ENCODE peak calls at places on chromosomes 7 and 10, in four cellular contexts. J, X, F and L are unnamed samples.

GRCh38 chr10:47326306-47326926 is 4.2 kb downstream of the GDF2 start:
- DNase-seq in J (no peak), F (no peak), X (no peak), L (no peak)

GRCh38 chr7:104272767-104273384 is 55.5 kb upstream of the LHFPL3 start:
- DNase-seq in F (peak), J (peak), X (peak), L (peak)

GRCh38 chr7:152462995-152463713 is 27.4 kb upstream of the KMT2C start:
- DNase-seq in X (no peak), J (peak), F (peak), L (peak)

GRCh38 chr7:142445019-142445686 is 187.3 kb upstream of the PRSS58 start:
- DNase-seq in F (peak), X (peak), J (no peak), L (no peak)

GRCh38 chr7:29044529-29044928 is 86.4 kb upstream of the TRIL start:
- DNase-seq in F (no peak), J (peak), X (no peak), L (no peak)

GRCh38 chr10:131822694-131823245 is 78.0 kb upstream of the PPP2R2D start:
- DNase-seq in F (no peak), J (no peak), X (no peak), L (no peak)

GRCh38 chr7:28395404-28395803 is 16.9 kb upstream of the CREB5 start:
- DNase-seq in F (no peak), X (no peak), J (no peak), L (peak)

GRCh38 chr10:62831346-62831745 is 15.2 kb upstream of the EGR2 start:
- DNase-seq in J (peak), F (no peak), X (no peak), L (no peak)

GRCh38 chr10:60714242-60714641 is 64.0 kb upstream of the CDK1 start:
- DNase-seq in F (no peak), X (no peak), J (no peak), L (no peak)

GRCh38 chr10:98416589-98416988 is 1.6 kb upstream of the PYROXD2 start:
- DNase-seq in J (no peak), X (no peak), F (no peak), L (no peak)

GRCh38 chr7:8362723-8363369 is 70.6 kb upstream of the NXPH1 start:
- DNase-seq in J (no peak), X (peak), F (no peak), L (no peak)

GRCh38 chr10:131585761-131586160 is 274.2 kb upstream of the TCERG1L start:
- DNase-seq in J (no peak), F (no peak), X (no peak), L (no peak)

GRCh38 chr10:21519981-21520436 is 5.5 kb downstream of the SKIDA1 start:
- DNase-seq in J (peak), F (no peak), X (no peak), L (peak)

GRCh38 chr10:63553473-63553872 is 32.3 kb downstream of the REEP3 start:
- DNase-seq in J (peak), F (no peak), X (no peak), L (no peak)

GRCh38 chr7:17680943-17681351 is 259.3 kb downstream of the SNX13 start:
- DNase-seq in X (peak), J (peak), F (peak), L (peak)

GRCh38 chr7:122965306-122965705 is 30.2 kb downstream of the TAS2R16 start:
- DNase-seq in X (no peak), F (no peak), J (no peak), L (no peak)

GRCh38 chr7:121081327-121081936 is 92.9 kb downstream of the CPED1 start:
- DNase-seq in F (peak), X (peak), J (peak), L (peak)

GRCh38 chr7:127390817-127391590 is 1.5 kb downstream of the ZNF800 start:
- DNase-seq in J (no peak), F (no peak), X (no peak), L (no peak)

GRCh38 chr10:17201165-17202013 is at the start of gene TRDMT1:
- DNase-seq in X (peak), J (peak), F (peak), L (peak)
- TF ChIP-seq CTCF in X (no peak), J (no peak), F (no peak), L (no peak)

GRCh38 chr7:106766551-106766950 is 98.5 kb upstream of the PIK3CG start:
- DNase-seq in F (no peak), X (no peak), J (no peak), L (no peak)

GRCh38 chr7:106767498-106768323 is 97.4 kb upstream of the PIK3CG start:
- DNase-seq in X (no peak), J (peak), F (no peak), L (no peak)

GRCh38 chr7:106767073-106767472 is 98.0 kb upstream of the PIK3CG start:
- DNase-seq in F (no peak), X (peak), J (no peak), L (no peak)

GRCh38 chr7:106770191-106770590 is 94.9 kb upstream of the PIK3CG start:
- DNase-seq in J (peak), X (no peak), F (no peak), L (peak)

GRCh38 chr7:106768324-106768751 is 96.7 kb upstream of the PIK3CG start:
- DNase-seq in J (peak), X (no peak), F (no peak), L (no peak)
- H3K4me3 ChIP-seq in J (peak), X (no peak), F (no peak), L (no peak)

GRCh38 chr7:73667344-73668102 is at the start of gene VPS37D:
- DNase-seq in F (peak), J (peak), X (peak), L (peak)
- TF ChIP-seq CTCF in F (peak), J (peak), X (peak), L (peak)

GRCh38 chr7:30906014-30906413 is 5.6 kb upstream of the AQP1 start:
- DNase-seq in F (no peak), X (no peak), J (no peak), L (no peak)
- H3K4me3 ChIP-seq in F (no peak), X (no peak), J (no peak), L (no peak)

GRCh38 chr7:51126324-51126723 is 190.3 kb downstream of the COBL start:
- DNase-seq in J (no peak), F (no peak), X (no peak), L (no peak)

GRCh38 chr7:51127618-51127904 is 189.0 kb downstream of the COBL start:
- DNase-seq in F (no peak), J (no peak), X (no peak), L (no peak)

GRCh38 chr7:51124321-51124720 is 192.3 kb downstream of the COBL start:
- DNase-seq in J (no peak), X (no peak), F (no peak), L (no peak)

GRCh38 chr7:51128545-51129466 is 187.8 kb downstream of the COBL start:
- DNase-seq in F (no peak), X (no peak), J (no peak), L (no peak)

DNA sequence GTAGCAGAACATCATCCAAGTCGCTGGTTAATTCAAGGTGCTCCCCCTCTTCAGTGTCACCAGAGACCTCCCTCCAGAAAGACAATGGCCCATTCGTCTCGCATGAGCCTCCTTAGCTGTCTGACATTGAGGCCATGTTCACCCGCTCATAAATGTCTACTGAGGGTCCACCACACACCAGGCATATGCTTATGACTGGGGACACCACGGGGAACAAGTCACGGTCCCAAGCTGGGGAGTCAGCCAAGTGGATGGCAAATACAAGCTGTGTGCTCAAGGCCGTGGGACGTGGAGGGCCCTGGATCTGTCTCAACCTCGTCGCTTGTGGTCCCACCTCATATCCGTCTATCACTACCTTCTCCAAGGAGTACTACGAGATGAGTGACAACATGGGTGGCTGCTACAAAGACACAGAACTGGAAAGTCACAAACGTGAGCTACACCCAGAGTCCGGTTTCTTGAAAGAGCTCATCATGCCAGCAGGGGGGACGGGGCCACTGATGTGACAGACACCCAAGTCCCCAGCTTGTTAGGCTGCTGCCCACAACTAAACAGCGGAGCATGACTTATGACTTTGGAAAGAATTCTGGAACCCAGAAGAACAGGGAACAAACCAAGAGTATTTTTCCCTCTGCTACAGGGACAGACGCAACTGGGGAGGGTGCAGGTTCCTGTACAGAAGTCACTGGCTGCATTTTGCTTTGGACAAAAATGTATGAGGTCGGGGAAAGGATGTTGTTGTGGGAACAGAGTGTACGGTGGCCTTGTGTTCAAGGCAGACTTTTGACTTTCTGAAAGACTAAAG is 189.6 kb downstream of the COBL start:
- DNase-seq in J (no peak), F (no peak), X (no peak), L (no peak)
- TF ChIP-seq CTCF in J (no peak), F (no peak), X (no peak), L (no peak)

GRCh38 chr10:101001225-101002035 is 1.8 kb downstream of the LZTS2 start:
- DNase-seq in F (peak), X (no peak), J (peak), L (peak)
- H3K4me3 ChIP-seq in F (peak), X (no peak), J (peak), L (no peak)